ENCODE peak calls at places on chromosomes 1 and 21, in nine cellular contexts. T is esophagus muscularis mucosa, I is ovary, O is GM23338, E is Calu3, C is astrocyte of the spinal cord, F is heart right ventricle, B is adrenal gland, A is heart left ventricle. X is an unnamed sample.

GRCh38 chr1:234970371-234970730 is 158.3 kb downstream of the TOMM20 start:
- DNase-seq in O (no peak), E (no peak), C (peak; percentile 97), I (no peak), F (no peak), T (no peak), B (no peak), A (no peak), X (peak; percentile 95)

GRCh38 chr1:147171399-147172167 is 687 bp downstream of the PRKAB2 start:
- DNase-seq in T (no peak), F (no peak), C (no peak), I (no peak), B (no peak), O (peak; percentile 24), E (no peak), A (no peak), X (no peak)

GRCh38 chr1:47569681-47570470 is 132.0 kb downstream of the FOXD2 start:
- DNase-seq in I (no peak), B (peak; percentile 85), O (peak; percentile 82), A (peak; percentile 34), C (peak; percentile 86), E (peak; percentile 81), F (no peak), T (no peak), X (peak; percentile 97)

GRCh38 chr1:41500781-41501518 is 16.5 kb upstream of the EDN2 start:
- DNase-seq in O (no peak), I (no peak), T (no peak), B (no peak), C (no peak), F (no peak), E (peak; percentile 50), A (no peak), X (no peak)

GRCh38 chr1:197928849-197929336 is 11.7 kb downstream of the LHX9 start:
- DNase-seq in C (no peak), B (no peak), E (peak; percentile 67), A (no peak), F (no peak), O (peak; percentile 61), T (no peak), I (no peak), X (no peak)

GRCh38 chr21:42061866-42062542 is 9.1 kb upstream of the UMODL1 start:
- DNase-seq in O (peak; percentile 41), F (no peak), B (no peak), T (no peak), E (no peak), I (no peak), A (no peak), C (no peak), X (no peak)

GRCh38 chr1:46401964-46402626 is 8.0 kb downstream of the FAAH start:
- DNase-seq in A (peak; percentile 40), I (peak; percentile 51), B (peak; percentile 92), O (peak; percentile 89), C (peak; percentile 83), T (no peak), E (peak; percentile 83), F (peak; percentile 27), X (peak; percentile 98)

GRCh38 chr21:42319851-42320602 is 4.8 kb upstream of the TFF3 start:
- DNase-seq in F (no peak), T (no peak), I (no peak), O (no peak), A (no peak), C (no peak), B (no peak), E (peak; percentile 14), X (no peak)

GRCh38 chr1:201715351-201715750 is 113.6 kb upstream of the IPO9 start:
- DNase-seq in C (no peak), F (no peak), E (no peak), O (no peak), T (no peak), A (no peak), I (no peak), B (no peak), X (no peak)

GRCh38 chr1:201715801-201716741 is 112.9 kb upstream of the IPO9 start:
- DNase-seq in C (no peak), F (no peak), B (peak; percentile 56), E (no peak), I (no peak), A (no peak), T (no peak), O (no peak), X (no peak)

GRCh38 chr1:201713093-201713810 is 115.7 kb upstream of the IPO9 start:
- DNase-seq in B (peak; percentile 99), E (peak; percentile 91), O (no peak), F (peak; percentile 91), C (peak; percentile 98), T (peak; percentile 98), I (peak; percentile 93), A (peak; percentile 94), X (peak; percentile 100)

GRCh38 chr1:201716742-201717135 is 112.2 kb upstream of the IPO9 start:
- DNase-seq in O (no peak), C (no peak), B (no peak), I (no peak), A (no peak), E (no peak), T (no peak), F (no peak), X (no peak)

DNA sequence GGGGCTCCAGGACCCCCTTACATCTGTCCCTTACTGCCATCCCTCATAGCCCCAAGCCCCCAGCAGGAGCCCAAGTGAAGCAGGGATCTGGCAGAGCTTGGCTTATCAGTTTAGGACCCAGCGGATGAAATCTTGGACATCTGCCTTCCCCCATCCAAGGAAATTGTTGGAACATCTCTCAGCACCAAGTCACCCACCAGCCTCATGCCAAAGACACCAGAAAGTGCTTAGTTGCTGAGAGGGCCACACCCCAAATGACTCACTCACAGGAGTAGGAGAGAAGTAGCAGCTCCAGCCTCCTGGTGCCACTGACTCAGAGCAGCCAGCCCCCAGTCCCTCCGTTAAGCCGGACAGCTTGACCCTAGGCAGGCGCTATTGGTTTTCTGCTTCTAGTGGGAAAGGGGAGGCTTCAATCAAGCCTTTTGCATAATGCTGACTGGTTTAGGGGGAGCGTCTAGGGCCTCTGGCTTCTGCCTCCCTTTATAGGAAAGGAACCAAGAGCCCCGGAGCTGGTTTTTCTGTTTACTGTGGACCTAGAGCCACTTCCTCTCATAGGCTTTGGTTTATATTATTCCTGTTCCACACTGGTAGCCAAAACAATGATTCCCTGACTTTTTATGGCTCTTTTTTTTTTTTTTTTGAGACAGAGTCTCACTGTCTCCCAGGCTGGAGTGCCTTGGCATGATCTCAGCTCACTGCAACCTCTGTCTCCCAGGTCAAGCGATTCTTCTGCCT is 114.2 kb upstream of the IPO9 start:
- DNase-seq in I (peak; percentile 73), A (peak; percentile 69), C (peak; percentile 99), E (peak; percentile 89), T (peak; percentile 96), F (peak; percentile 60), O (no peak), B (peak; percentile 94), X (peak; percentile 99)
- TF ChIP-seq CTCF in I (no peak), A (no peak), C (no peak), E (no peak), T (no peak), F (no peak), O (no peak), B (no peak), X (no peak)

DNA sequence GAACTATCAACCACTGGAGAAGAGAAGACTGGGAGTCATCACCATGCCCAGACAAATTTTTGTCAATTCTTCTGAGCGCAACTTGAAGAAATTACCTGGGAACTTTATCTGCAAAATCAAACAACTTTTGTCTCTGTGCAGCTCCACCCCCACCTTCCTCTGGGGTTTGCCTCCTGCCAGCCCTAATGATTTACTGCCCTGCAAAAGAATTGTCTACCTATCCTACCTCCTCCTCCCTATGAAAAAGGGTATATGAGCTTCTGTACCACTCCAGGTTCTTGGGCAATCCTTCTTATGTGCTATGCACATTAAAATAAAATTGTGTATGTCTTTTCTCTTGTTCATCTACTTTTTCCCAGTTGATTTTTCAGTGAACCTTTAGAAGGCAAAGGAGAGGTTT is 191.9 kb downstream of the URB2 start:
- DNase-seq in F (no peak), C (no peak), B (no peak), A (no peak), T (no peak), O (no peak), I (no peak), E (no peak), X (no peak)
- TF ChIP-seq CTCF in F (no peak), C (no peak), B (no peak), A (no peak), T (no peak), O (no peak), I (no peak), E (no peak), X (no peak)

GRCh38 chr1:3638676-3639075 is 11.2 kb downstream of the WRAP73 start:
- DNase-seq in E (no peak), C (no peak), O (no peak), B (no peak), I (no peak), F (no peak), T (no peak), A (no peak), X (no peak)

GRCh38 chr1:3636080-3636479 is 11.3 kb downstream of the TPRG1L start:
- DNase-seq in O (no peak), C (no peak), A (no peak), B (no peak), I (no peak), F (no peak), T (no peak), E (no peak), X (no peak)

GRCh38 chr1:3639397-3639911 is 10.4 kb downstream of the WRAP73 start:
- DNase-seq in T (no peak), E (no peak), A (no peak), B (no peak), F (no peak), I (no peak), O (no peak), C (no peak), X (no peak)

GRCh38 chr1:3636531-3636930 is 11.7 kb downstream of the TPRG1L start:
- DNase-seq in E (no peak), A (no peak), I (no peak), F (no peak), T (no peak), O (no peak), C (no peak), B (no peak), X (no peak)

DNA sequence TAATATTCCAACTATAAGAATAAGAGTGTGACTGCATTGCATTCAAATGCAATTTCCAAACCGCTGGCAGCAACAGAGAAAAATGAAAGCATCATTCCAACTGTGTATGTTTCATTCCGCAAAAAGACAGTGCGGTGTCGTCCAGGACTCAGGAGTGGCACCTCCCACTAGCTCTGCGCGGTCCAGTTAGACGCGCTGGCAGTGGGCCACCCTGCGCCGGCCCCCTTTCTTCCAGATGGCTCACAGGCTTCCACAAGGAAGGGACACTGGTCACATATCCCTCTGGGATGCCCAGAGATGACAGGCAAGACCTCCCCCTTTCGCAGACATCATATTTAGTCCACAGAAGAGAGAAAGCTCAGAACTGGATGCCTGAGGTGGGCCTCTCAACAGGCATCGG is 11.9 kb downstream of the WRAP73 start:
- DNase-seq in B (no peak), O (no peak), F (no peak), A (no peak), I (no peak), E (no peak), C (no peak), T (no peak), X (no peak)
- TF ChIP-seq CTCF in B (no peak), O (no peak), F (no peak), A (no peak), I (no peak), E (no peak), C (no peak), T (no peak), X (no peak)

GRCh38 chr1:63622847-63623566 is 29.8 kb downstream of the PGM1 start:
- DNase-seq in I (no peak), O (no peak), A (no peak), C (no peak), E (no peak), T (no peak), B (no peak), F (no peak), X (no peak)

GRCh38 chr1:63623952-63624351 is 30.7 kb downstream of the PGM1 start:
- DNase-seq in I (no peak), C (no peak), T (no peak), A (no peak), F (no peak), O (no peak), E (no peak), B (no peak), X (no peak)

GRCh38 chr1:63619558-63619957 is 26.3 kb downstream of the PGM1 start:
- DNase-seq in A (no peak), E (no peak), F (no peak), B (no peak), C (no peak), I (no peak), T (no peak), O (no peak), X (no peak)

GRCh38 chr1:63621075-63621474 is 27.9 kb downstream of the PGM1 start:
- DNase-seq in T (no peak), B (no peak), C (no peak), I (no peak), F (peak; percentile 23), O (no peak), E (no peak), A (no peak), X (no peak)

DNA sequence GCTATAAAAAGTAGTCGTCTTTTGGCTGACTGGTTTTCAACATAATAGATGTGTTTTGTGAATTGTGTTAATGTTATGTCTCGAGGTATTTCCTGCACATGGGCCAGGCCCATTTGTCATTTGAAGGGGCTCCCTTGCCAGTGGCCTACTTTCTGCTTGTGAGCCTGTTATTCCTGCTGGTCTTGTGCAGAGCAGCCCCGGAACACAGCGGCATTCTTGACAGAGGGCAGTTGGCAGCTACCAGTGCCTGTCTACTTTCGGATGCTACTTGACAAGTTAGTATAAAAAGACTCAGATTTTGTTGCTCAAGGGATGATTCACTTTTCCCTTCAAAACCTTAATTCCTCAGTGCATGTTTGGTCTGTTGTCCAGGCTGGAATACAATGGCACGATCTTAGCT is 28.5 kb downstream of the PGM1 start:
- DNase-seq in I (no peak), T (no peak), O (no peak), F (peak; percentile 27), B (peak; percentile 30), E (no peak), A (peak; percentile 25), C (peak; percentile 13), X (no peak)
- TF ChIP-seq CTCF in I (no peak), T (no peak), O (no peak), F (no peak), B (no peak), E (no peak), A (no peak), C (no peak), X (no peak)